ENCODE peak calls at places on chromosomes 7 and 10, in nine cellular contexts. S is hepatic stellate cell; E is T-helper 1 cell; R is spleen; I is GOT3; D is T1000; O is GM12892; N is activated effector memory CD4-positive, alpha-beta T cell treated with anti-CD3 and anti-CD28 coated beads, Interleukin-2, amount 50 U/mL, for 16 hours; F is activated CD4-positive, alpha-beta memory T cell treated with anti-CD3 and anti-CD28 coated beads for 36 hours. Q is an unnamed sample.
A peak's percentile ranks its signal among the peaks of the same experiment; 100 is the strongest.

GRCh38 chr7:70694357-70694908 is 437.5 kb upstream of the GALNT17 start:
- DNase-seq in S (no peak), E (no peak), R (no peak), I (no peak), D (no peak), O (peak; percentile 36), N (no peak), F (peak; percentile 20), Q (no peak)

GRCh38 chr7:126659124-126659523 is 593.6 kb downstream of the GRM8 start:
- DNase-seq in S (no peak), E (no peak), R (no peak), I (no peak), D (no peak), O (no peak), N (no peak), F (no peak), Q (no peak)

GRCh38 chr10:36086976-36087726 is 445.1 kb upstream of the FZD8 start:
- DNase-seq in S (no peak), E (no peak), R (no peak), I (no peak), D (no peak), O (no peak), N (no peak), F (no peak), Q (no peak)

GRCh38 chr7:127322351-127322750 is 69.6 kb upstream of the GRM8 start:
- DNase-seq in S (no peak), E (peak; percentile 51), R (no peak), I (no peak), D (no peak), O (no peak), N (peak; percentile 64), F (peak; percentile 48), Q (no peak)

GRCh38 chr10:112374724-112375541 is 1.0 kb downstream of the ACSL5 start:
- DNase-seq in S (no peak), E (peak; percentile 50), R (peak; percentile 80), I (no peak), D (no peak), O (peak; percentile 31), N (no peak), F (peak; percentile 43), Q (no peak)

GRCh38 chr10:119474606-119475005 is 67.9 kb downstream of the RGS10 start:
- DNase-seq in S (no peak), E (no peak), R (peak; percentile 47), I (no peak), D (no peak), O (no peak), N (no peak), F (no peak), Q (no peak)

GRCh38 chr10:4226941-4227540 is 442.0 kb upstream of the KLF6 start:
- DNase-seq in S (no peak), E (no peak), R (no peak), I (no peak), D (no peak), O (no peak), N (no peak), F (no peak), Q (no peak)

GRCh38 chr7:3912291-3912690 is 611.2 kb downstream of the SDK1 start:
- DNase-seq in S (no peak), E (no peak), R (no peak), I (no peak), D (no peak), O (no peak), N (no peak), F (no peak), Q (no peak)

GRCh38 chr10:91162050-91162494 is 58.4 kb upstream of the PCGF5 start:
- DNase-seq in S (peak; percentile 50), E (peak; percentile 6), R (no peak), I (no peak), D (peak; percentile 47), O (no peak), N (peak; percentile 67), F (peak; percentile 51), Q (no peak)

GRCh38 chr10:8787649-8788048 is 733.2 kb downstream of the GATA3 start:
- DNase-seq in S (no peak), E (no peak), R (no peak), I (no peak), D (no peak), O (no peak), N (no peak), F (no peak), Q (no peak)

GRCh38 chr10:36416513-36416912 is 708.9 kb upstream of the ANKRD30A start:
- DNase-seq in S (no peak), E (no peak), R (no peak), I (no peak), D (no peak), O (no peak), N (no peak), F (no peak), Q (no peak)

GRCh38 chr10:116880716-116881440 is 31.6 kb downstream of the ENO4 start:
- DNase-seq in S (no peak), E (no peak), R (no peak), I (no peak), D (no peak), O (no peak), N (no peak), F (no peak), Q (no peak)

GRCh38 chr10:28328346-28328745 is 25.5 kb upstream of the MPP7 start:
- DNase-seq in S (no peak), E (no peak), R (no peak), I (no peak), D (no peak), O (no peak), N (no peak), F (no peak), Q (no peak)

GRCh38 chr10:88791924-88792323 is 10.6 kb upstream of the LIPM start:
- DNase-seq in S (peak; percentile 16), E (no peak), R (no peak), I (no peak), D (no peak), O (no peak), N (no peak), F (peak; percentile 15), Q (no peak)

GRCh38 chr10:1938317-1938716 is 201.0 kb upstream of the ADARB2 start:
- DNase-seq in S (no peak), E (peak; percentile 75), R (no peak), I (no peak), D (no peak), O (no peak), N (peak; percentile 82), F (peak; percentile 52), Q (no peak)

GRCh38 chr7:17638727-17639126 is 301.6 kb downstream of the SNX13 start:
- DNase-seq in S (no peak), E (no peak), R (no peak), I (no peak), D (no peak), O (no peak), N (no peak), F (no peak), Q (no peak)

GRCh38 chr10:84543077-84543476 is 214.7 kb downstream of the CCSER2 start:
- DNase-seq in S (no peak), E (no peak), R (no peak), I (no peak), D (no peak), O (no peak), N (no peak), F (no peak), Q (no peak)

GRCh38 chr10:96255569-96256335 is 15.6 kb downstream of the BLNK start:
- DNase-seq in S (no peak), E (no peak), R (no peak), I (no peak), D (no peak), O (no peak), N (no peak), F (no peak), Q (no peak)

GRCh38 chr10:42111661-42112330 is 526.6 kb downstream of the ZNF33B start:
- DNase-seq in S (no peak), E (no peak), R (no peak), I (no peak), D (no peak), O (no peak), N (no peak), F (no peak), Q (no peak)

GRCh38 chr10:95391164-95391563 is 100.4 kb upstream of the PDLIM1 start:
- DNase-seq in S (no peak), E (no peak), R (no peak), I (no peak), D (no peak), O (no peak), N (no peak), F (no peak), Q (no peak)

GRCh38 chr10:46216003-46216634 is 70.7 kb upstream of the ANTXRL start:
- DNase-seq in S (peak; percentile 1), E (no peak), R (peak; percentile 55), I (no peak), D (no peak), O (no peak), N (no peak), F (no peak), Q (no peak)